ENCODE peak calls at places on chromosome 13, in eight cellular contexts. X is AG10803; O is psoas muscle; M is hypothalamus; K is CMK; E is adipocyte; B is activated CD8-positive, alpha-beta T cell treated with anti-CD3 and anti-CD28 coated beads for 36 hours; N is HCT116. V is an unnamed sample.
A peak's percentile ranks its signal among the peaks of the same experiment; 100 is the strongest.

GRCh38 chr13:20831933-20832332 is 58.2 kb upstream of the EEF1AKMT1 start:
- DNase-seq in O (no peak), X (no peak), B (no peak), K (no peak), E (no peak), N (no peak), M (no peak), V (no peak)

GRCh38 chr13:105591308-105591707 is 944.2 kb downstream of the EFNB2 start:
- DNase-seq in X (no peak), B (no peak), O (no peak), N (no peak), M (no peak), E (no peak), K (no peak), V (no peak)

GRCh38 chr13:23628765-23629565 is 58.8 kb downstream of the TNFRSF19 start:
- DNase-seq in O (no peak), E (peak; percentile 40), X (no peak), B (no peak), K (no peak), N (no peak), M (no peak), V (no peak)

GRCh38 chr13:22278336-22278929 is 607.6 kb downstream of the FGF9 start:
- DNase-seq in N (peak; percentile 34), O (no peak), B (peak; percentile 81), M (no peak), E (no peak), K (no peak), X (peak; percentile 42), V (no peak)

GRCh38 chr13:49443327-49443688 is 556 bp downstream of the CAB39L start:
- DNase-seq in M (no peak), X (peak; percentile 34), B (no peak), K (peak; percentile 45), O (no peak), E (peak; percentile 51), N (no peak), V (no peak)

GRCh38 chr13:109780880-109781383 is 5.5 kb downstream of the IRS2 start:
- DNase-seq in O (no peak), X (no peak), M (no peak), E (no peak), K (no peak), N (no peak), B (no peak), V (no peak)

GRCh38 chr13:77779461-77780272 is 82.2 kb downstream of the SLAIN1 start:
- DNase-seq in X (peak; percentile 75), O (no peak), K (peak; percentile 94), E (peak; percentile 85), N (peak; percentile 18), B (peak; percentile 61), M (no peak), V (no peak)

GRCh38 chr13:110872768-110873638 is 41.9 kb downstream of the ANKRD10 start:
- DNase-seq in E (no peak), X (no peak), N (no peak), B (no peak), O (no peak), M (no peak), K (no peak), V (no peak)

GRCh38 chr13:51192348-51192747 is 29.9 kb upstream of the FAM124A start:
- DNase-seq in K (no peak), O (no peak), M (no peak), N (no peak), B (peak; percentile 7), E (no peak), X (no peak), V (no peak)

GRCh38 chr13:60143775-60144174 is 20.0 kb downstream of the DIAPH3 start:
- DNase-seq in O (no peak), K (no peak), N (no peak), B (no peak), X (no peak), M (no peak), E (no peak), V (no peak)

GRCh38 chr13:48431431-48431830 is 18.5 kb upstream of the LPAR6 start:
- DNase-seq in M (no peak), E (peak; percentile 38), O (no peak), N (no peak), X (peak; percentile 55), B (no peak), K (no peak), V (no peak)

GRCh38 chr13:21309542-21310172 is 133.2 kb downstream of the MRPL57 start:
- DNase-seq in O (no peak), B (no peak), K (no peak), M (no peak), N (no peak), X (no peak), E (no peak), V (no peak)

GRCh38 chr13:26476111-26476743 is 81.3 kb upstream of the WASF3 start:
- DNase-seq in M (no peak), K (no peak), N (no peak), B (no peak), E (peak; percentile 29), O (peak; percentile 52), X (peak; percentile 71), V (no peak)

GRCh38 chr13:49023441-49023840 is 47.7 kb downstream of the FNDC3A start:
- DNase-seq in K (no peak), X (peak; percentile 69), E (peak; percentile 57), O (no peak), B (no peak), N (peak; percentile 2), M (no peak), V (no peak)

GRCh38 chr13:53242015-53242414 is 213.4 kb downstream of the OLFM4 start:
- DNase-seq in B (no peak), O (no peak), E (no peak), M (no peak), X (no peak), N (no peak), K (no peak), V (no peak)

GRCh38 chr13:104823071-104823470 is 1712.4 kb downstream of the EFNB2 start:
- DNase-seq in M (no peak), E (no peak), O (no peak), K (no peak), B (no peak), N (no peak), X (no peak), V (no peak)

GRCh38 chr13:114064516-114065140 is 67.8 kb downstream of the RASA3 start:
- DNase-seq in X (peak; percentile 31), O (peak; percentile 46), M (peak; percentile 51), N (no peak), E (peak; percentile 71), K (no peak), B (no peak), V (no peak)

GRCh38 chr13:50979187-50979586 is 69.6 kb downstream of the RNASEH2B start:
- DNase-seq in X (no peak), K (no peak), E (no peak), M (no peak), O (no peak), N (no peak), B (no peak), V (no peak)

GRCh38 chr13:75181906-75182305 is 300.1 kb downstream of the TBC1D4 start:
- DNase-seq in E (peak; percentile 77), B (no peak), X (peak; percentile 23), M (no peak), O (no peak), K (no peak), N (no peak), V (no peak)

GRCh38 chr13:41762796-41763195 is 198.1 kb downstream of the VWA8 start:
- DNase-seq in X (no peak), N (no peak), K (no peak), B (no peak), M (no peak), O (no peak), E (no peak), V (no peak)

GRCh38 chr13:102836471-102836870 is 9.4 kb upstream of the ERCC5 start:
- DNase-seq in E (no peak), N (no peak), K (no peak), M (no peak), X (no peak), O (no peak), B (no peak), V (no peak)

GRCh38 chr13:33865945-33866344 is 48.0 kb downstream of the RFC3 start:
- DNase-seq in B (no peak), E (no peak), M (no peak), X (no peak), O (no peak), K (no peak), N (no peak), V (no peak)

GRCh38 chr13:95301135-95301946 is at the start of gene ABCC4:
- DNase-seq in X (peak; percentile 72), K (peak; percentile 71), E (peak; percentile 87), M (peak; percentile 60), N (peak; percentile 53), O (peak; percentile 69), B (peak; percentile 52), V (peak; percentile 81)

GRCh38 chr13:69524459-69525155 is 583.0 kb upstream of the ATXN8OS start:
- DNase-seq in X (no peak), M (no peak), O (no peak), E (peak; percentile 11), N (no peak), K (no peak), B (no peak), V (no peak)

GRCh38 chr13:59384154-59384553 is 779.6 kb downstream of the DIAPH3 start:
- DNase-seq in O (no peak), X (no peak), M (no peak), B (no peak), E (no peak), N (no peak), K (peak; percentile 64), V (no peak)

GRCh38 chr13:73576291-73576690 is 517.5 kb downstream of the KLF5 start:
- DNase-seq in M (no peak), B (no peak), E (no peak), X (no peak), N (no peak), O (no peak), K (no peak), V (no peak)

GRCh38 chr13:52737900-52738299 is 1.7 kb downstream of the CNMD start:
- DNase-seq in O (no peak), E (no peak), M (no peak), B (no peak), K (no peak), N (no peak), X (no peak), V (no peak)

GRCh38 chr13:33796095-33796494 is 21.9 kb upstream of the RFC3 start:
- DNase-seq in B (no peak), M (no peak), O (no peak), K (no peak), X (no peak), E (no peak), N (no peak), V (no peak)

GRCh38 chr13:100388923-100389322 is 199.7 kb downstream of the GGACT start:
- DNase-seq in X (no peak), M (no peak), B (peak; percentile 27), E (no peak), K (no peak), O (no peak), N (no peak), V (no peak)

GRCh38 chr13:57418067-57418677 is 213.4 kb upstream of the PCDH17 start:
- DNase-seq in K (no peak), N (no peak), E (no peak), O (no peak), M (no peak), X (no peak), B (no peak), V (no peak)

V was measured in 8988T.